ENCODE peak calls at places on chromosomes 3 and 15, in four cellular contexts. One of them, this sample, is unnamed.
A peak's percentile ranks its signal among the peaks of the same experiment; 100 is the strongest.

GRCh38 chr3:194140520-194141414 is 4.8 kb downstream of the HES1 start:
- DNase-seq in NAMALWA: no peak
- DNase-seq in GM13976: peak; percentile 52
- DNase-seq in HCT116: no peak
- DNase-seq in this sample: peak; percentile 92

GRCh38 chr3:131233900-131234667 is 147.5 kb upstream of the NUDT16 start:
- DNase-seq in NAMALWA: no peak
- DNase-seq in GM13976: no peak
- DNase-seq in HCT116: no peak
- DNase-seq in this sample: no peak

GRCh38 chr15:96340348-96340610 is 9.8 kb downstream of the NR2F2 start:
- DNase-seq in NAMALWA: no peak
- DNase-seq in GM13976: no peak
- DNase-seq in HCT116: no peak
- DNase-seq in this sample: no peak

GRCh38 chr3:72916249-72916648 is 28.4 kb downstream of the GXYLT2 start:
- DNase-seq in NAMALWA: no peak
- DNase-seq in GM13976: no peak
- DNase-seq in HCT116: no peak
- DNase-seq in this sample: no peak

GRCh38 chr15:101397521-101398003 is 91.9 kb downstream of the PCSK6 start:
- DNase-seq in NAMALWA: no peak
- DNase-seq in GM13976: no peak
- DNase-seq in HCT116: no peak
- DNase-seq in this sample: peak; percentile 49

GRCh38 chr15:42608110-42608531 is 32.7 kb downstream of the STARD9 start:
- DNase-seq in NAMALWA: peak; percentile 51
- DNase-seq in GM13976: no peak
- DNase-seq in HCT116: no peak
- DNase-seq in this sample: peak; percentile 63

GRCh38 chr15:41568350-41569017 is 9.5 kb downstream of the TYRO3 start:
- DNase-seq in NAMALWA: no peak
- DNase-seq in GM13976: no peak
- DNase-seq in HCT116: no peak
- DNase-seq in this sample: peak; percentile 98

GRCh38 chr3:72999971-73000370 is 3.4 kb downstream of the PPP4R2 start:
- DNase-seq in NAMALWA: no peak
- DNase-seq in GM13976: no peak
- DNase-seq in HCT116: no peak
- DNase-seq in this sample: no peak

GRCh38 chr3:13495921-13496723 is 16.0 kb downstream of the HDAC11 start:
- DNase-seq in NAMALWA: peak; percentile 87
- DNase-seq in GM13976: peak; percentile 80
- DNase-seq in HCT116: peak; percentile 48
- DNase-seq in this sample: peak; percentile 89

GRCh38 chr15:25715536-25716413 is 147.4 kb downstream of the ATP10A start:
- DNase-seq in NAMALWA: no peak
- DNase-seq in GM13976: no peak
- DNase-seq in HCT116: no peak
- DNase-seq in this sample: no peak

GRCh38 chr3:67648701-67649100 is 5.7 kb downstream of the SUCLG2 start:
- DNase-seq in NAMALWA: no peak
- DNase-seq in GM13976: no peak
- DNase-seq in HCT116: no peak
- DNase-seq in this sample: no peak

GRCh38 chr3:114659109-114660081 is 365.6 kb downstream of the TIGIT start:
- DNase-seq in NAMALWA: no peak
- DNase-seq in GM13976: no peak
- DNase-seq in HCT116: no peak
- DNase-seq in this sample: no peak

GRCh38 chr3:49001155-49001554 is 6.0 kb upstream of the WDR6 start:
- DNase-seq in NAMALWA: no peak
- DNase-seq in GM13976: no peak
- DNase-seq in HCT116: no peak
- DNase-seq in this sample: no peak

GRCh38 chr3:123068227-123069020 is 1.6 kb downstream of the PDIA5 start:
- DNase-seq in NAMALWA: no peak
- DNase-seq in GM13976: no peak
- DNase-seq in HCT116: peak; percentile 45
- DNase-seq in this sample: peak; percentile 77

GRCh38 chr3:42122261-42123011 is 31.3 kb downstream of the TRAK1 start:
- DNase-seq in NAMALWA: no peak
- DNase-seq in GM13976: peak; percentile 49
- DNase-seq in HCT116: no peak
- DNase-seq in this sample: no peak

GRCh38 chr3:102054543-102054942 is 205.2 kb downstream of the NFKBIZ start:
- DNase-seq in NAMALWA: no peak
- DNase-seq in GM13976: no peak
- DNase-seq in HCT116: no peak
- DNase-seq in this sample: no peak

GRCh38 chr3:149227591-149228268 is 6.1 kb upstream of the CP start:
- DNase-seq in NAMALWA: no peak
- DNase-seq in GM13976: no peak
- DNase-seq in HCT116: no peak
- DNase-seq in this sample: no peak

GRCh38 chr3:38345879-38346583 is 554 bp upstream of the XYLB start:
- DNase-seq in NAMALWA: no peak
- DNase-seq in GM13976: no peak
- DNase-seq in HCT116: no peak
- DNase-seq in this sample: no peak

GRCh38 chr15:75030023-75030413 is 6.6 kb downstream of the PPCDC start:
- DNase-seq in NAMALWA: no peak
- DNase-seq in GM13976: no peak
- DNase-seq in HCT116: no peak
- DNase-seq in this sample: no peak

GRCh38 chr3:106850429-106850828 is 526.8 kb upstream of the CCDC54 start:
- DNase-seq in NAMALWA: no peak
- DNase-seq in GM13976: no peak
- DNase-seq in HCT116: no peak
- DNase-seq in this sample: no peak

GRCh38 chr15:68310178-68310810 is 32.7 kb downstream of the FEM1B start:
- DNase-seq in NAMALWA: no peak
- DNase-seq in GM13976: peak; percentile 10
- DNase-seq in HCT116: no peak
- DNase-seq in this sample: peak; percentile 83

GRCh38 chr3:27607370-27607769 is 114.8 kb downstream of the EOMES start:
- DNase-seq in NAMALWA: no peak
- DNase-seq in GM13976: no peak
- DNase-seq in HCT116: no peak
- DNase-seq in this sample: no peak

GRCh38 chr3:12287727-12288465 is 974 bp upstream of the PPARG start:
- DNase-seq in NAMALWA: no peak
- DNase-seq in GM13976: peak; percentile 39
- DNase-seq in HCT116: no peak
- DNase-seq in this sample: peak; percentile 76

GRCh38 chr3:123188058-123188457 is 13.7 kb upstream of the SEC22A start:
- DNase-seq in NAMALWA: no peak
- DNase-seq in GM13976: no peak
- DNase-seq in HCT116: no peak
- DNase-seq in this sample: no peak

GRCh38 chr15:68725736-68726135 is 95.0 kb downstream of the ANP32A start:
- DNase-seq in NAMALWA: no peak
- DNase-seq in GM13976: no peak
- DNase-seq in HCT116: no peak
- DNase-seq in this sample: no peak

GRCh38 chr3:49411550-49411967 is 217 bp downstream of the RHOA start:
- DNase-seq in NAMALWA: no peak
- DNase-seq in GM13976: no peak
- DNase-seq in HCT116: no peak
- DNase-seq in this sample: peak; percentile 71

GRCh38 chr15:52178765-52179164 is 12.4 kb downstream of the GNB5 start:
- DNase-seq in NAMALWA: no peak
- DNase-seq in GM13976: no peak
- DNase-seq in HCT116: no peak
- DNase-seq in this sample: peak; percentile 44

GRCh38 chr3:177883957-177884356 is 652.3 kb upstream of the KCNMB2 start:
- DNase-seq in NAMALWA: no peak
- DNase-seq in GM13976: peak; percentile 23
- DNase-seq in HCT116: no peak
- DNase-seq in this sample: no peak

GRCh38 chr3:195900426-195901355 is 7.7 kb downstream of the TNK2 start:
- DNase-seq in NAMALWA: no peak
- DNase-seq in GM13976: no peak
- DNase-seq in HCT116: no peak
- DNase-seq in this sample: peak; percentile 62

GRCh38 chr15:98333206-98333605 is 315.1 kb upstream of the IGF1R start:
- DNase-seq in NAMALWA: no peak
- DNase-seq in GM13976: no peak
- DNase-seq in HCT116: no peak
- DNase-seq in this sample: no peak

GRCh38 chr3:187130346-187131066 is 8.8 kb downstream of the RPL39L start:
- DNase-seq in NAMALWA: peak; percentile 80
- DNase-seq in GM13976: peak; percentile 46
- DNase-seq in HCT116: no peak
- DNase-seq in this sample: no peak

GRCh38 chr15:59105839-59106238 is 893 bp downstream of the CCNB2 start:
- DNase-seq in NAMALWA: peak; percentile 14
- DNase-seq in GM13976: peak; percentile 27
- DNase-seq in HCT116: no peak
- DNase-seq in this sample: no peak

GRCh38 chr3:17850448-17850847 is 108.0 kb upstream of the TBC1D5 start:
- DNase-seq in NAMALWA: no peak
- DNase-seq in GM13976: no peak
- DNase-seq in HCT116: no peak
- DNase-seq in this sample: no peak

GRCh38 chr3:175951047-175951694 is 1092.0 kb downstream of the NAALADL2 start:
- DNase-seq in NAMALWA: no peak
- DNase-seq in GM13976: no peak
- DNase-seq in HCT116: no peak
- DNase-seq in this sample: peak; percentile 82

GRCh38 chr15:91032919-91033803 is 10.8 kb upstream of the VPS33B start:
- DNase-seq in NAMALWA: peak; percentile 67
- DNase-seq in GM13976: peak; percentile 68
- DNase-seq in HCT116: peak; percentile 83
- DNase-seq in this sample: peak; percentile 95

GRCh38 chr3:153925826-153926514 is 195.2 kb upstream of the ARHGEF26 start:
- DNase-seq in NAMALWA: no peak
- DNase-seq in GM13976: no peak
- DNase-seq in HCT116: no peak
- DNase-seq in this sample: no peak

GRCh38 chr3:141454055-141454454 is 32.8 kb upstream of the RASA2 start:
- DNase-seq in NAMALWA: no peak
- DNase-seq in GM13976: no peak
- DNase-seq in HCT116: no peak
- DNase-seq in this sample: no peak

GRCh38 chr15:57594479-57594878 is 2.8 kb downstream of the MYZAP start:
- DNase-seq in NAMALWA: no peak
- DNase-seq in GM13976: no peak
- DNase-seq in HCT116: no peak
- DNase-seq in this sample: no peak

GRCh38 chr3:45425237-45425933 is 37.0 kb downstream of the LARS2 start:
- DNase-seq in NAMALWA: no peak
- DNase-seq in GM13976: no peak
- DNase-seq in HCT116: no peak
- DNase-seq in this sample: no peak

GRCh38 chr15:99251436-99251821 is at the start of gene LRRC28:
- DNase-seq in NAMALWA: no peak
- DNase-seq in GM13976: no peak
- DNase-seq in HCT116: no peak
- DNase-seq in this sample: no peak

This sample was measured in islet precursor cell.